ENCODE peak calls at places on chromosomes 1 and 21, in eight cellular contexts. One of them, this sample, is unnamed.

GRCh38 chr1:23376890-23377811 is 7.5 kb upstream of the ZNF436 start:
- DNase-seq in immature natural killer cell: no peak
- DNase-seq in substantia nigra: no peak
- DNase-seq in hippocampal formation: no peak
- DNase-seq in tibial nerve: no peak
- DNase-seq in NCI-H2081 treated with DMSO at 0.1 percent for 48 hours: no peak
- DNase-seq in stomach: no peak
- DNase-seq in GM04504: peak
- DNase-seq in this sample: no peak

GRCh38 chr1:168693197-168693871 is 35.7 kb downstream of the DPT start:
- DNase-seq in NCI-H2081 treated with DMSO at 0.1 percent for 48 hours: no peak
- DNase-seq in immature natural killer cell: no peak
- DNase-seq in hippocampal formation: no peak
- DNase-seq in GM04504: no peak
- DNase-seq in substantia nigra: no peak
- DNase-seq in stomach: peak
- DNase-seq in tibial nerve: no peak
- DNase-seq in this sample: no peak

GRCh38 chr1:219160942-219161341 is 12.7 kb upstream of the LYPLAL1 start:
- DNase-seq in substantia nigra: no peak
- DNase-seq in tibial nerve: no peak
- DNase-seq in NCI-H2081 treated with DMSO at 0.1 percent for 48 hours: no peak
- DNase-seq in hippocampal formation: no peak
- DNase-seq in immature natural killer cell: no peak
- DNase-seq in GM04504: no peak
- DNase-seq in stomach: no peak
- DNase-seq in this sample: no peak

GRCh38 chr1:193348126-193349045 is 162.0 kb upstream of the B3GALT2 start:
- DNase-seq in stomach: no peak
- DNase-seq in GM04504: no peak
- DNase-seq in substantia nigra: no peak
- DNase-seq in tibial nerve: no peak
- DNase-seq in immature natural killer cell: no peak
- DNase-seq in NCI-H2081 treated with DMSO at 0.1 percent for 48 hours: no peak
- DNase-seq in hippocampal formation: no peak
- DNase-seq in this sample: no peak

GRCh38 chr21:34510148-34511142 is 1.6 kb downstream of the KCNE1 start:
- DNase-seq in tibial nerve: peak
- DNase-seq in stomach: peak
- DNase-seq in NCI-H2081 treated with DMSO at 0.1 percent for 48 hours: no peak
- DNase-seq in immature natural killer cell: peak
- DNase-seq in hippocampal formation: no peak
- DNase-seq in GM04504: peak
- DNase-seq in substantia nigra: peak
- DNase-seq in this sample: peak

GRCh38 chr1:243791586-243792267 is 58.3 kb downstream of the AKT3 start:
- DNase-seq in immature natural killer cell: no peak
- DNase-seq in NCI-H2081 treated with DMSO at 0.1 percent for 48 hours: no peak
- DNase-seq in tibial nerve: peak
- DNase-seq in stomach: no peak
- DNase-seq in hippocampal formation: peak
- DNase-seq in GM04504: no peak
- DNase-seq in substantia nigra: no peak
- DNase-seq in this sample: no peak

GRCh38 chr1:43786975-43787374 is 79.6 kb downstream of the ST3GAL3 start:
- DNase-seq in substantia nigra: no peak
- DNase-seq in hippocampal formation: no peak
- DNase-seq in GM04504: peak
- DNase-seq in NCI-H2081 treated with DMSO at 0.1 percent for 48 hours: no peak
- DNase-seq in tibial nerve: no peak
- DNase-seq in stomach: no peak
- DNase-seq in immature natural killer cell: no peak
- DNase-seq in this sample: no peak

GRCh38 chr1:67732750-67733151 is 47.8 kb downstream of the GADD45A start:
- DNase-seq in NCI-H2081 treated with DMSO at 0.1 percent for 48 hours: no peak
- DNase-seq in hippocampal formation: no peak
- DNase-seq in stomach: no peak
- DNase-seq in GM04504: no peak
- DNase-seq in tibial nerve: no peak
- DNase-seq in substantia nigra: no peak
- DNase-seq in immature natural killer cell: no peak
- DNase-seq in this sample: no peak

GRCh38 chr1:177948336-177948972 is 21.4 kb downstream of the SEC16B start:
- DNase-seq in tibial nerve: peak
- DNase-seq in immature natural killer cell: peak
- DNase-seq in GM04504: peak
- DNase-seq in hippocampal formation: peak
- DNase-seq in stomach: peak
- DNase-seq in substantia nigra: no peak
- DNase-seq in NCI-H2081 treated with DMSO at 0.1 percent for 48 hours: peak
- DNase-seq in this sample: no peak

GRCh38 chr1:230068952-230069684 is 2.1 kb downstream of the GALNT2 start:
- DNase-seq in tibial nerve: no peak
- DNase-seq in GM04504: no peak
- DNase-seq in substantia nigra: no peak
- DNase-seq in NCI-H2081 treated with DMSO at 0.1 percent for 48 hours: no peak
- DNase-seq in hippocampal formation: no peak
- DNase-seq in stomach: peak
- DNase-seq in immature natural killer cell: no peak
- DNase-seq in this sample: no peak

GRCh38 chr21:28832013-28832714 is 160.5 kb downstream of the LTN1 start:
- DNase-seq in immature natural killer cell: peak
- DNase-seq in NCI-H2081 treated with DMSO at 0.1 percent for 48 hours: no peak
- DNase-seq in GM04504: no peak
- DNase-seq in stomach: no peak
- DNase-seq in tibial nerve: no peak
- DNase-seq in substantia nigra: no peak
- DNase-seq in hippocampal formation: no peak
- DNase-seq in this sample: no peak

GRCh38 chr1:66182551-66183178 is 351.3 kb upstream of the SGIP1 start:
- DNase-seq in NCI-H2081 treated with DMSO at 0.1 percent for 48 hours: no peak
- DNase-seq in GM04504: peak
- DNase-seq in stomach: no peak
- DNase-seq in substantia nigra: no peak
- DNase-seq in immature natural killer cell: no peak
- DNase-seq in tibial nerve: no peak
- DNase-seq in hippocampal formation: no peak
- DNase-seq in this sample: no peak

GRCh38 chr1:181043025-181043880 is 9.5 kb downstream of the MR1 start:
- DNase-seq in immature natural killer cell: no peak
- DNase-seq in stomach: no peak
- DNase-seq in GM04504: no peak
- DNase-seq in NCI-H2081 treated with DMSO at 0.1 percent for 48 hours: no peak
- DNase-seq in hippocampal formation: no peak
- DNase-seq in substantia nigra: no peak
- DNase-seq in tibial nerve: no peak
- DNase-seq in this sample: no peak

GRCh38 chr21:39707316-39707715 is 37.7 kb upstream of the IGSF5 start:
- DNase-seq in substantia nigra: no peak
- DNase-seq in hippocampal formation: no peak
- DNase-seq in stomach: no peak
- DNase-seq in immature natural killer cell: no peak
- DNase-seq in tibial nerve: no peak
- DNase-seq in NCI-H2081 treated with DMSO at 0.1 percent for 48 hours: no peak
- DNase-seq in GM04504: no peak
- DNase-seq in this sample: no peak

This sample was measured in thoracic aorta.